ENCODE peak calls at places on chromosome 6, in five cellular contexts. U, K, S, T and J are unnamed samples.
A peak's percentile ranks its signal among the peaks of the same experiment; 100 is the strongest.

GRCh38 chr6:1396952-1397868 is 7.8 kb downstream of the FOXF2 start:
- DNase-seq in U (peak; percentile 69), T (peak; percentile 73), S (peak; percentile 82), K (no peak), J (peak; percentile 84)

GRCh38 chr6:81752969-81753708 is 658 bp upstream of the TENT5A start:
- DNase-seq in K (peak; percentile 76), T (peak; percentile 59), S (peak; percentile 71), U (peak; percentile 86), J (peak; percentile 92)

GRCh38 chr6:168714547-168715260 is 273.7 kb downstream of the SMOC2 start:
- DNase-seq in U (no peak), K (no peak), S (no peak), T (no peak), J (no peak)

GRCh38 chr6:107618672-107619071 is 128.8 kb downstream of the SOBP start:
- DNase-seq in K (no peak), S (peak; percentile 62), U (no peak), T (peak; percentile 70), J (no peak)

GRCh38 chr6:15444881-15445280 is 199.0 kb downstream of the JARID2 start:
- DNase-seq in T (no peak), S (no peak), U (peak; percentile 66), K (no peak), J (peak; percentile 23)

GRCh38 chr6:158869604-158870417 is 50.6 kb upstream of the EZR start:
- DNase-seq in U (peak; percentile 65), S (peak; percentile 97), T (peak; percentile 94), K (peak; percentile 75), J (peak; percentile 100)

GRCh38 chr6:5141046-5141445 is 55.9 kb downstream of the PPP1R3G start:
- DNase-seq in U (no peak), S (no peak), K (no peak), T (no peak), J (no peak)

GRCh38 chr6:159017757-159018559 is 18.0 kb upstream of the RSPH3 start:
- DNase-seq in T (no peak), U (no peak), K (no peak), S (no peak), J (no peak)

GRCh38 chr6:161271343-161272019 is 2.4 kb downstream of the AGPAT4 start:
- DNase-seq in S (peak; percentile 3), U (no peak), K (no peak), T (no peak), J (no peak)

GRCh38 chr6:15528870-15529269 is 134.0 kb downstream of the DTNBP1 start:
- DNase-seq in S (no peak), T (no peak), K (no peak), U (no peak), J (no peak)

GRCh38 chr6:37943436-37944058 is 124.0 kb downstream of the ZFAND3 start:
- DNase-seq in K (no peak), U (no peak), T (no peak), S (no peak), J (no peak)

GRCh38 chr6:104689551-104690205 is 170.0 kb downstream of the HACE1 start:
- DNase-seq in K (no peak), U (no peak), T (no peak), S (no peak), J (no peak)

GRCh38 chr6:36138667-36139066 is 8.4 kb downstream of the MAPK13 start:
- DNase-seq in K (no peak), U (no peak), S (no peak), T (no peak), J (no peak)

GRCh38 chr6:133811557-133811956 is 77.4 kb upstream of the TCF21 start:
- DNase-seq in S (no peak), U (no peak), T (no peak), K (no peak), J (no peak)

GRCh38 chr6:165186441-165187205 is 122.8 kb downstream of the C6orf118 start:
- DNase-seq in K (no peak), U (no peak), T (no peak), S (no peak), J (no peak)

GRCh38 chr6:34969662-34970265 is 80.7 kb downstream of the ANKS1A start:
- DNase-seq in S (no peak), U (no peak), K (no peak), T (no peak), J (peak; percentile 31)

GRCh38 chr6:3385660-3386151 is 71.1 kb downstream of the SLC22A23 start:
- DNase-seq in S (no peak), K (peak; percentile 80), T (no peak), U (peak; percentile 85), J (no peak)

GRCh38 chr6:149940673-149940984 is 1.2 kb upstream of the ULBP2 start:
- DNase-seq in S (no peak), K (no peak), T (no peak), U (no peak), J (no peak)

GRCh38 chr6:26205161-26205624 is 118.0 kb downstream of the HFE start:
- DNase-seq in K (peak; percentile 84), T (peak; percentile 91), U (peak; percentile 74), S (peak; percentile 86), J (peak; percentile 96)

GRCh38 chr6:3919130-3919628 is 70.0 kb downstream of the FAM50B start:
- DNase-seq in K (no peak), U (no peak), T (no peak), S (no peak), J (no peak)

GRCh38 chr6:125149256-125150144 is 4.1 kb upstream of the TPD52L1 start:
- DNase-seq in U (no peak), S (no peak), T (no peak), K (no peak), J (no peak)

GRCh38 chr6:24861934-24862333 is 63.2 kb upstream of the ARMH2 start:
- DNase-seq in K (no peak), S (no peak), T (no peak), U (no peak), J (peak; percentile 36)

GRCh38 chr6:88953550-88954386 is 9.7 kb downstream of the RNGTT start:
- DNase-seq in U (no peak), T (no peak), S (no peak), K (no peak), J (peak; percentile 21)

GRCh38 chr6:44020148-44020547 is 107.1 kb downstream of the MRPL14 start:
- DNase-seq in K (peak; percentile 10), U (no peak), T (no peak), S (no peak), J (no peak)

GRCh38 chr6:75791881-75792280 is 42.8 kb downstream of the MYO6 start:
- DNase-seq in K (no peak), S (no peak), U (peak; percentile 70), T (no peak), J (no peak)

GRCh38 chr6:142474446-142475289 is 172.9 kb downstream of the ADGRG6 start:
- DNase-seq in S (peak; percentile 93), T (peak; percentile 13), U (peak; percentile 44), K (peak; percentile 64), J (peak; percentile 79)

GRCh38 chr6:147015674-147016073 is 188.5 kb upstream of the STXBP5 start:
- DNase-seq in U (no peak), S (no peak), K (no peak), T (no peak), J (no peak)

GRCh38 chr6:26420607-26421235 is 18.6 kb downstream of the BTN3A1 start:
- DNase-seq in K (no peak), T (peak; percentile 17), S (peak; percentile 81), U (peak; percentile 61), J (peak; percentile 68)

GRCh38 chr6:25659633-25660368 is 7.8 kb downstream of the SCGN start:
- DNase-seq in U (no peak), S (no peak), T (no peak), K (no peak), J (peak; percentile 16)

GRCh38 chr6:95478941-95479340 is 98.4 kb upstream of the MANEA start:
- DNase-seq in U (no peak), K (no peak), S (no peak), T (no peak), J (no peak)

GRCh38 chr6:157267109-157267611 is 56.2 kb downstream of the TMEM242 start:
- DNase-seq in S (peak; percentile 77), K (peak; percentile 25), U (no peak), T (no peak), J (no peak)

GRCh38 chr6:2848851-2849250 is 7.2 kb upstream of the SERPINB1 start:
- DNase-seq in T (peak; percentile 79), U (no peak), S (peak; percentile 84), K (no peak), J (no peak)

GRCh38 chr6:79301290-79301689 is 66.8 kb upstream of the HMGN3 start:
- DNase-seq in S (no peak), T (no peak), K (no peak), U (no peak), J (no peak)

GRCh38 chr6:26199057-26199772 is 112.0 kb downstream of the HFE start:
- DNase-seq in T (peak; percentile 83), S (peak; percentile 89), U (peak; percentile 96), K (peak; percentile 73), J (peak; percentile 98)

GRCh38 chr6:109389650-109390274 is 7.5 kb upstream of the CD164 start:
- DNase-seq in K (no peak), U (no peak), S (no peak), T (no peak), J (peak; percentile 47)

GRCh38 chr6:45872827-45873226 is 142.8 kb downstream of the CLIC5 start:
- DNase-seq in K (no peak), T (no peak), S (no peak), U (no peak), J (no peak)

GRCh38 chr6:110628330-110628729 is 151.9 kb upstream of the SLC22A16 start:
- DNase-seq in S (no peak), T (no peak), U (no peak), K (no peak), J (no peak)

GRCh38 chr6:150124235-150124634 is 18.6 kb upstream of the PPP1R14C start:
- DNase-seq in T (no peak), K (no peak), U (no peak), S (no peak), J (no peak)

GRCh38 chr6:75824160-75824559 is 75.1 kb downstream of the MYO6 start:
- DNase-seq in U (no peak), K (no peak), T (no peak), S (no peak), J (no peak)